ENCODE peak calls at places on chromosomes 13 and 19, in six cellular contexts. S is NCI-H1105 treated with DMSO at 0.1 percent for 48 hours; P is right cardiac atrium; V is activated T-cell treated with anti-CD3 and anti-CD28 coated beads, Interleukin-2, amount 50 U/mL, for 72 hours; U is effector CD4-positive, alpha-beta T cell; A is activated CD4-positive, alpha-beta T cell treated with anti-CD3 and anti-CD28 coated beads, Interleukin-2, amount 50 U/mL, for 48 hours. I is an unnamed sample.

GRCh38 chr13:31522431-31522830 is 216.9 kb upstream of the RXFP2 start:
- DNase-seq in S (no peak), P (no peak), V (no peak), U (no peak), A (no peak), I (no peak)

GRCh38 chr13:94842901-94843300 is 130.6 kb upstream of the SOX21 start:
- DNase-seq in S (no peak), P (no peak), V (no peak), U (no peak), A (no peak), I (no peak)

GRCh38 chr13:71712988-71713653 is 153.9 kb downstream of the DACH1 start:
- DNase-seq in S (peak; percentile 2), P (no peak), V (no peak), U (no peak), A (no peak), I (no peak)

GRCh38 chr19:58439576-58440554 is at the start of gene ZNF132:
- DNase-seq in S (peak; percentile 76), P (peak; percentile 98), V (peak; percentile 96), U (peak; percentile 92), A (peak; percentile 95), I (peak; percentile 95)

GRCh38 chr19:12015015-12015752 is 20.3 kb downstream of the ZNF433 start:
- DNase-seq in S (no peak), P (no peak), V (no peak), U (no peak), A (no peak), I (no peak)

GRCh38 chr13:34567558-34567957 is 374.5 kb upstream of the NBEA start:
- DNase-seq in S (no peak), P (no peak), V (no peak), U (no peak), A (no peak), I (no peak)

GRCh38 chr19:35755550-35756371 is 1.1 kb downstream of the HSPB6 start:
- DNase-seq in S (no peak), P (peak; percentile 97), V (peak; percentile 66), U (no peak), A (peak; percentile 62), I (peak; percentile 36)

GRCh38 chr13:50981686-50982085 is 72.1 kb downstream of the RNASEH2B start:
- DNase-seq in S (no peak), P (no peak), V (no peak), U (no peak), A (no peak), I (no peak)

GRCh38 chr13:76884167-76884566 is 2.0 kb downstream of the KCTD12 start:
- DNase-seq in S (no peak), P (peak; percentile 62), V (peak; percentile 12), U (no peak), A (no peak), I (no peak)

GRCh38 chr13:42832341-42833153 is 51.2 kb downstream of the FAM216B start:
- DNase-seq in S (no peak), P (peak; percentile 66), V (no peak), U (no peak), A (no peak), I (no peak)

I was measured in T-helper 22 cell.